ENCODE peak calls at places on chromosomes 7 and 10, in four cellular contexts. U is NCI-H1092 treated with DMSO at 0.1 percent for 48 hours, B is activated T-cell treated with anti-CD3 and anti-CD28 coated beads for 1 hour, K is globus pallidus. E is an unnamed sample.

GRCh38 chr10:125859128-125859817 is 21.8 kb downstream of the DHX32 start:
- DNase-seq in B (no peak), K (no peak), U (peak; percentile 8), E (no peak)

GRCh38 chr10:59376817-59377340 is 14.5 kb upstream of the FAM13C start:
- DNase-seq in K (no peak), U (no peak), B (no peak), E (no peak)

GRCh38 chr10:94218496-94219183 is 144.1 kb downstream of the NOC3L start:
- DNase-seq in B (no peak), U (no peak), K (no peak), E (no peak)

GRCh38 chr10:100866575-100867098 is 46.1 kb upstream of the SLF2 start:
- DNase-seq in K (no peak), U (no peak), B (no peak), E (no peak)

GRCh38 chr7:74449809-74450397 is 3.8 kb upstream of the GTF2IRD1 start:
- DNase-seq in B (peak; percentile 66), K (peak; percentile 42), U (peak; percentile 67), E (peak; percentile 54)

GRCh38 chr10:42932116-42932515 is 144.8 kb upstream of the RET start:
- DNase-seq in K (no peak), B (no peak), U (no peak), E (no peak)

GRCh38 chr7:5702876-5703571 is 78.4 kb downstream of the RNF216 start:
- DNase-seq in B (no peak), K (peak; percentile 97), U (no peak), E (no peak)

GRCh38 chr10:112898540-112899395 is 51.3 kb upstream of the TCF7L2 start:
- DNase-seq in B (no peak), U (no peak), K (no peak), E (no peak)

GRCh38 chr7:3063016-3063753 is 19.5 kb upstream of the CARD11 start:
- DNase-seq in K (no peak), B (peak; percentile 57), U (no peak), E (no peak)